ENCODE peak calls at places on chromosomes 12 and 14, in six cellular contexts. One of them, this sample, is unnamed.

GRCh38 chr12:58252914-58253313 is 311.5 kb downstream of the ATP23 start:
- DNase-seq in left ventricle myocardium inferior: no peak
- DNase-seq in spleen: no peak
- DNase-seq in ovary: no peak
- DNase-seq in CD8-positive, alpha-beta T cell: no peak
- DNase-seq in DND-41: no peak
- DNase-seq in this sample: no peak

GRCh38 chr12:93116632-93117031 is 187.5 kb upstream of the EEA1 start:
- DNase-seq in left ventricle myocardium inferior: no peak
- DNase-seq in spleen: no peak
- DNase-seq in ovary: no peak
- DNase-seq in CD8-positive, alpha-beta T cell: no peak
- DNase-seq in DND-41: no peak
- DNase-seq in this sample: peak

GRCh38 chr12:92010368-92010767 is 135.3 kb downstream of the BTG1 start:
- DNase-seq in left ventricle myocardium inferior: no peak
- DNase-seq in spleen: no peak
- DNase-seq in ovary: no peak
- DNase-seq in CD8-positive, alpha-beta T cell: no peak
- DNase-seq in DND-41: no peak
- DNase-seq in this sample: no peak

GRCh38 chr12:122965851-122966742 is at the start of gene ABCB9:
- DNase-seq in left ventricle myocardium inferior: peak
- DNase-seq in spleen: peak
- DNase-seq in ovary: peak
- DNase-seq in CD8-positive, alpha-beta T cell: peak
- DNase-seq in DND-41: peak
- DNase-seq in this sample: peak

GRCh38 chr12:53005215-53005985 is 856 bp upstream of the EIF4B start:
- DNase-seq in left ventricle myocardium inferior: peak
- DNase-seq in spleen: peak
- DNase-seq in ovary: peak
- DNase-seq in CD8-positive, alpha-beta T cell: no peak
- DNase-seq in DND-41: no peak
- DNase-seq in this sample: no peak

GRCh38 chr14:77376380-77376770 is 519 bp downstream of the TMED8 start:
- DNase-seq in left ventricle myocardium inferior: peak
- DNase-seq in spleen: peak
- DNase-seq in ovary: peak
- DNase-seq in CD8-positive, alpha-beta T cell: peak
- DNase-seq in DND-41: peak
- DNase-seq in this sample: peak

GRCh38 chr12:87704374-87704773 is 324.8 kb downstream of the C12orf50 start:
- DNase-seq in left ventricle myocardium inferior: no peak
- DNase-seq in spleen: no peak
- DNase-seq in ovary: no peak
- DNase-seq in CD8-positive, alpha-beta T cell: no peak
- DNase-seq in DND-41: no peak
- DNase-seq in this sample: no peak

GRCh38 chr12:71900091-71900490 is 38.6 kb upstream of the TPH2 start:
- DNase-seq in left ventricle myocardium inferior: no peak
- DNase-seq in spleen: no peak
- DNase-seq in ovary: no peak
- DNase-seq in CD8-positive, alpha-beta T cell: no peak
- DNase-seq in DND-41: no peak
- DNase-seq in this sample: no peak

GRCh38 chr12:98593351-98594049 is at the start of gene SLC25A3:
- DNase-seq in left ventricle myocardium inferior: peak
- DNase-seq in spleen: peak
- DNase-seq in ovary: peak
- DNase-seq in CD8-positive, alpha-beta T cell: peak
- DNase-seq in DND-41: peak
- DNase-seq in this sample: peak

GRCh38 chr14:87139299-87139698 is 853.7 kb downstream of the GALC start:
- DNase-seq in left ventricle myocardium inferior: no peak
- DNase-seq in spleen: no peak
- DNase-seq in ovary: no peak
- DNase-seq in CD8-positive, alpha-beta T cell: no peak
- DNase-seq in DND-41: no peak
- DNase-seq in this sample: peak

GRCh38 chr12:40101747-40102146 is 4.1 kb downstream of the SLC2A13 start:
- DNase-seq in left ventricle myocardium inferior: no peak
- DNase-seq in spleen: no peak
- DNase-seq in ovary: no peak
- DNase-seq in CD8-positive, alpha-beta T cell: no peak
- DNase-seq in DND-41: no peak
- DNase-seq in this sample: no peak

GRCh38 chr12:12326262-12326661 is 23.8 kb downstream of the MANSC1 start:
- DNase-seq in left ventricle myocardium inferior: no peak
- DNase-seq in spleen: peak
- DNase-seq in ovary: no peak
- DNase-seq in CD8-positive, alpha-beta T cell: no peak
- DNase-seq in DND-41: no peak
- DNase-seq in this sample: no peak

GRCh38 chr14:33040548-33041140 is 102.0 kb downstream of the NPAS3 start:
- DNase-seq in left ventricle myocardium inferior: no peak
- DNase-seq in spleen: no peak
- DNase-seq in ovary: no peak
- DNase-seq in CD8-positive, alpha-beta T cell: no peak
- DNase-seq in DND-41: no peak
- DNase-seq in this sample: no peak

GRCh38 chr14:73452341-73453191 is 5.8 kb downstream of the NUMB start:
- DNase-seq in left ventricle myocardium inferior: no peak
- DNase-seq in spleen: no peak
- DNase-seq in ovary: no peak
- DNase-seq in CD8-positive, alpha-beta T cell: no peak
- DNase-seq in DND-41: no peak
- DNase-seq in this sample: peak

GRCh38 chr14:64808449-64808848 is 71.3 kb downstream of the SPTB start:
- DNase-seq in left ventricle myocardium inferior: no peak
- DNase-seq in spleen: no peak
- DNase-seq in ovary: no peak
- DNase-seq in CD8-positive, alpha-beta T cell: no peak
- DNase-seq in DND-41: no peak
- DNase-seq in this sample: no peak

GRCh38 chr14:63443361-63443760 is 99.8 kb downstream of the PPP2R5E start:
- DNase-seq in left ventricle myocardium inferior: no peak
- DNase-seq in spleen: no peak
- DNase-seq in ovary: no peak
- DNase-seq in CD8-positive, alpha-beta T cell: no peak
- DNase-seq in DND-41: no peak
- DNase-seq in this sample: no peak

GRCh38 chr12:76193961-76194360 is 109.5 kb upstream of the NAP1L1 start:
- DNase-seq in left ventricle myocardium inferior: no peak
- DNase-seq in spleen: no peak
- DNase-seq in ovary: no peak
- DNase-seq in CD8-positive, alpha-beta T cell: no peak
- DNase-seq in DND-41: no peak
- DNase-seq in this sample: no peak

GRCh38 chr12:78473136-78473535 is 391.4 kb upstream of the SYT1 start:
- DNase-seq in left ventricle myocardium inferior: no peak
- DNase-seq in spleen: no peak
- DNase-seq in ovary: no peak
- DNase-seq in CD8-positive, alpha-beta T cell: no peak
- DNase-seq in DND-41: no peak
- DNase-seq in this sample: peak

GRCh38 chr12:63899396-63899795 is 54.9 kb downstream of the SRGAP1 start:
- DNase-seq in left ventricle myocardium inferior: no peak
- DNase-seq in spleen: no peak
- DNase-seq in ovary: no peak
- DNase-seq in CD8-positive, alpha-beta T cell: no peak
- DNase-seq in DND-41: no peak
- DNase-seq in this sample: no peak

GRCh38 chr14:79196216-79196615 is 1015.1 kb downstream of the DIO2 start:
- DNase-seq in left ventricle myocardium inferior: no peak
- DNase-seq in spleen: no peak
- DNase-seq in ovary: no peak
- DNase-seq in CD8-positive, alpha-beta T cell: no peak
- DNase-seq in DND-41: no peak
- DNase-seq in this sample: no peak

GRCh38 chr14:21825147-21825743 is 151.6 kb upstream of the OR4E1 start:
- DNase-seq in left ventricle myocardium inferior: no peak
- DNase-seq in spleen: no peak
- DNase-seq in ovary: no peak
- DNase-seq in CD8-positive, alpha-beta T cell: peak
- DNase-seq in DND-41: peak
- DNase-seq in this sample: no peak

GRCh38 chr12:131101703-131102492 is 148.2 kb downstream of the ADGRD1 start:
- DNase-seq in left ventricle myocardium inferior: no peak
- DNase-seq in spleen: peak
- DNase-seq in ovary: no peak
- DNase-seq in CD8-positive, alpha-beta T cell: no peak
- DNase-seq in DND-41: no peak
- DNase-seq in this sample: no peak

GRCh38 chr14:105411017-105411941 is 8.3 kb upstream of the MTA1 start:
- DNase-seq in left ventricle myocardium inferior: peak
- DNase-seq in spleen: peak
- DNase-seq in ovary: peak
- DNase-seq in CD8-positive, alpha-beta T cell: no peak
- DNase-seq in DND-41: no peak
- DNase-seq in this sample: peak

GRCh38 chr14:60165547-60165876 is 314 bp upstream of the DHRS7 start:
- DNase-seq in left ventricle myocardium inferior: no peak
- DNase-seq in spleen: no peak
- DNase-seq in ovary: no peak
- DNase-seq in CD8-positive, alpha-beta T cell: no peak
- DNase-seq in DND-41: no peak
- DNase-seq in this sample: no peak
- H3K27ac ChIP-seq in left ventricle myocardium inferior: peak
- H3K27ac ChIP-seq in spleen: peak
- H3K27ac ChIP-seq in ovary: peak
- H3K27ac ChIP-seq in CD8-positive, alpha-beta T cell: peak
- H3K27ac ChIP-seq in DND-41: no peak
- H3K27ac ChIP-seq in this sample: peak

DNA sequence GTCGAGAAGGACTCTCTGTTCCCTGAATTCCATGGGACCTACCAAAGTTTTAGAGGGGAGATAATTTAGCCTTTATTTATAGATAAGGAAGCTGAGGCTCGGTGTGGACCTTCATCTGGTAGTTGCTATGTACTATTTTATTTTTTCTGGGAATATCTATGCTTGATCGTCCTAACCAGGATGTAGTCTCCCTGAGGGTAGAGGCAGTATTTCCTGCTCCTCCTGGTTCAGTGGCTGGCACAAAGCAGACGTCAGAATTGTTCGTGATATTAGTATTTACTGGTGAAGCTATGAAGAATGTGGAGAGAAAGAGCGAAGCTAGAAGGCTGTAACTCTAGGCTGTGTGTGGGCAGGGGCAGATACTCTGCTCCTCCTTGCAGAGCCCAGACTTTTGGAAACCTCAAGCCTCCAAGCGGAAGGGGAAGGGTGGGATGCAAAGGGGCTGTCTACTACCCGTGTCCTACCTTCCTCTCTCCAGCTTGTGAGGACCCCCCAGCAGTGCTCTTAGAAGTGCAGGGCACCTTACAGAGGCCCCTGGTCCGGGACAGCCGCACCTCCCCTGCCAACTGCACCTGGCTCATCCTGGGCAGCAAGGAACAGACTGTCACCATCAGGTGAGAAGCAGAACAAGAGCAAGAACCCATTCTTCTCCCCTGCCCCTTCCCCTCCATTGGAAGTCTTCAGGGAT is 1.4 kb downstream of the LRP10 start:
- DNase-seq in left ventricle myocardium inferior: no peak
- DNase-seq in spleen: no peak
- DNase-seq in ovary: no peak
- DNase-seq in CD8-positive, alpha-beta T cell: no peak
- DNase-seq in DND-41: no peak
- DNase-seq in this sample: no peak
- H3K27ac ChIP-seq in left ventricle myocardium inferior: peak
- H3K27ac ChIP-seq in spleen: peak
- H3K27ac ChIP-seq in ovary: no peak
- H3K27ac ChIP-seq in CD8-positive, alpha-beta T cell: peak
- H3K27ac ChIP-seq in DND-41: no peak
- H3K27ac ChIP-seq in this sample: peak

GRCh38 chr14:69044965-69045555 is 66.0 kb upstream of the ACTN1 start:
- DNase-seq in left ventricle myocardium inferior: peak
- DNase-seq in spleen: no peak
- DNase-seq in ovary: peak
- DNase-seq in CD8-positive, alpha-beta T cell: no peak
- DNase-seq in DND-41: no peak
- DNase-seq in this sample: peak

GRCh38 chr14:69045857-69046351 is 66.8 kb upstream of the ACTN1 start:
- DNase-seq in left ventricle myocardium inferior: no peak
- DNase-seq in spleen: no peak
- DNase-seq in ovary: no peak
- DNase-seq in CD8-positive, alpha-beta T cell: no peak
- DNase-seq in DND-41: no peak
- DNase-seq in this sample: peak

GRCh38 chr14:69048456-69048855 is 69.4 kb upstream of the ACTN1 start:
- DNase-seq in left ventricle myocardium inferior: no peak
- DNase-seq in spleen: no peak
- DNase-seq in ovary: no peak
- DNase-seq in CD8-positive, alpha-beta T cell: peak
- DNase-seq in DND-41: peak
- DNase-seq in this sample: peak

GRCh38 chr14:69046468-69046867 is 67.4 kb upstream of the ACTN1 start:
- DNase-seq in left ventricle myocardium inferior: no peak
- DNase-seq in spleen: no peak
- DNase-seq in ovary: no peak
- DNase-seq in CD8-positive, alpha-beta T cell: no peak
- DNase-seq in DND-41: no peak
- DNase-seq in this sample: peak

GRCh38 chr14:69047255-69047654 is 68.2 kb upstream of the ACTN1 start:
- DNase-seq in left ventricle myocardium inferior: no peak
- DNase-seq in spleen: no peak
- DNase-seq in ovary: no peak
- DNase-seq in CD8-positive, alpha-beta T cell: no peak
- DNase-seq in DND-41: no peak
- DNase-seq in this sample: no peak
- H3K27ac ChIP-seq in left ventricle myocardium inferior: peak
- H3K27ac ChIP-seq in spleen: no peak
- H3K27ac ChIP-seq in ovary: no peak
- H3K27ac ChIP-seq in CD8-positive, alpha-beta T cell: no peak
- H3K27ac ChIP-seq in DND-41: no peak
- H3K27ac ChIP-seq in this sample: no peak

GRCh38 chr12:102369876-102370275 is 110.5 kb downstream of the IGF1 start:
- DNase-seq in left ventricle myocardium inferior: no peak
- DNase-seq in spleen: no peak
- DNase-seq in ovary: no peak
- DNase-seq in CD8-positive, alpha-beta T cell: no peak
- DNase-seq in DND-41: no peak
- DNase-seq in this sample: no peak

GRCh38 chr12:102364709-102365108 is 115.7 kb downstream of the IGF1 start:
- DNase-seq in left ventricle myocardium inferior: no peak
- DNase-seq in spleen: no peak
- DNase-seq in ovary: no peak
- DNase-seq in CD8-positive, alpha-beta T cell: no peak
- DNase-seq in DND-41: no peak
- DNase-seq in this sample: no peak

GRCh38 chr12:102371177-102371576 is 109.2 kb downstream of the IGF1 start:
- DNase-seq in left ventricle myocardium inferior: no peak
- DNase-seq in spleen: no peak
- DNase-seq in ovary: no peak
- DNase-seq in CD8-positive, alpha-beta T cell: no peak
- DNase-seq in DND-41: no peak
- DNase-seq in this sample: no peak

DNA sequence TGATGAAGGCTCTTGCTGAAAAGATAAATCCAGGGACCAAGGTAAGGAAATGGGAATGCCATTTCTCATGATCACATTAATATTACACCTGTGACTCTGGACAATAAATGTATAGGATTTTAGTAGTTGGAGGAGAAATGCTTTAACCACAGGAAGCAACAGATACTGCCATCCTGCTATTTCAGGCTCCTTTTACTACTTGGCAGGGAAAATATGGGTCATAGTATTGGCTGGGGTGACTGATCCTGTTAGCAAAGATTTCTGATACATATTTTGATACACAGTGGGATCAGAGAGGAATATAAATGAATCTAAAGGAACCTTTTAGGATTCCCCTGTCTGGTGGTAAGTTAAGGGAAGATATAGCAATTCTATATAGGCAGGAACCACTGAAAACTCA is 115.0 kb downstream of the IGF1 start:
- DNase-seq in left ventricle myocardium inferior: no peak
- DNase-seq in spleen: no peak
- DNase-seq in ovary: no peak
- DNase-seq in CD8-positive, alpha-beta T cell: no peak
- DNase-seq in DND-41: no peak
- DNase-seq in this sample: no peak
- H3K27ac ChIP-seq in left ventricle myocardium inferior: no peak
- H3K27ac ChIP-seq in spleen: no peak
- H3K27ac ChIP-seq in ovary: no peak
- H3K27ac ChIP-seq in CD8-positive, alpha-beta T cell: no peak
- H3K27ac ChIP-seq in DND-41: no peak
- H3K27ac ChIP-seq in this sample: no peak

This sample was measured in fibroblast of lung.